ENCODE peak calls at places on chromosome 18, in four cellular contexts. Z is foreskin fibroblast, K is choroid plexus epithelial cell, Q is ovary. I is an unnamed sample.

GRCh38 chr18:70522183-70522582 is 233.3 kb downstream of the SOCS6 start:
- DNase-seq in Z (no peak), K (no peak), Q (no peak), I (no peak)

GRCh38 chr18:1498216-1498615 is 593.5 kb downstream of the ADCYAP1 start:
- DNase-seq in Q (no peak), K (no peak), Z (no peak), I (no peak)

GRCh38 chr18:58314284-58314683 is 270.3 kb downstream of the NEDD4L start:
- DNase-seq in Z (peak), K (peak), Q (peak), I (peak)

GRCh38 chr18:48295586-48296311 is 113.4 kb downstream of the ZBTB7C start:
- DNase-seq in Z (no peak), K (peak), Q (no peak), I (no peak)

GRCh38 chr18:49697757-49698595 is 115.4 kb downstream of the ACAA2 start:
- DNase-seq in K (no peak), Z (peak), Q (no peak), I (no peak)

GRCh38 chr18:22639026-22639463 is 221.3 kb upstream of the CTAGE1 start:
- DNase-seq in Z (peak), K (peak), Q (no peak), I (no peak)

GRCh38 chr18:29588446-29589100 is 1411.6 kb upstream of the CDH2 start:
- DNase-seq in K (no peak), Q (no peak), Z (no peak), I (no peak)

GRCh38 chr18:79200546-79201268 is 131.5 kb downstream of the ATP9B start:
- DNase-seq in Z (peak), K (peak), Q (peak), I (peak)

GRCh38 chr18:59823611-59824195 is 76.1 kb upstream of the PMAIP1 start:
- DNase-seq in K (peak), Q (peak), Z (peak), I (peak)

GRCh38 chr18:48037481-48038271 is 107.2 kb upstream of the SMAD2 start:
- DNase-seq in Z (no peak), Q (peak), K (peak), I (peak)

GRCh38 chr18:9988665-9989064 is 74.8 kb downstream of the VAPA start:
- DNase-seq in K (no peak), Z (no peak), Q (no peak), I (no peak)

GRCh38 chr18:62324917-62325805 is at the start of gene TNFRSF11A:
- DNase-seq in Z (no peak), K (no peak), Q (no peak), I (peak)

GRCh38 chr18:21897811-21898210 is 157.2 kb downstream of the MIB1 start:
- DNase-seq in Z (peak), K (peak), Q (peak), I (peak)

GRCh38 chr18:48997985-48998831 is 47.4 kb upstream of the SMAD7 start:
- DNase-seq in K (peak), Z (peak), Q (no peak), I (peak)

GRCh38 chr18:54257015-54257414 is 12.3 kb upstream of the POLI start:
- DNase-seq in K (peak), Z (no peak), Q (no peak), I (no peak)

GRCh38 chr18:24964213-24964612 is 387.8 kb downstream of the ZNF521 start:
- DNase-seq in K (no peak), Z (peak), Q (no peak), I (no peak)

GRCh38 chr18:54162431-54162830 is 62.0 kb downstream of the MBD2 start:
- DNase-seq in Z (peak), K (peak), Q (no peak), I (no peak)

GRCh38 chr18:30358545-30358944 is 684.0 kb downstream of the DSC3 start:
- DNase-seq in Z (no peak), K (peak), Q (no peak), I (no peak)

GRCh38 chr18:41870191-41870590 is 84.8 kb upstream of the PIK3C3 start:
- DNase-seq in Q (no peak), Z (no peak), K (no peak), I (no peak)

GRCh38 chr18:9328776-9329175 is 5.8 kb upstream of the TWSG1 start:
- DNase-seq in Z (peak), K (no peak), Q (no peak), I (no peak)

GRCh38 chr18:13395577-13395976 is 177.0 kb downstream of the LDLRAD4 start:
- DNase-seq in Z (no peak), Q (no peak), K (no peak), I (no peak)

GRCh38 chr18:48597110-48597509 is 58.3 kb downstream of the CTIF start:
- DNase-seq in K (no peak), Q (no peak), Z (no peak), I (no peak)

DNA sequence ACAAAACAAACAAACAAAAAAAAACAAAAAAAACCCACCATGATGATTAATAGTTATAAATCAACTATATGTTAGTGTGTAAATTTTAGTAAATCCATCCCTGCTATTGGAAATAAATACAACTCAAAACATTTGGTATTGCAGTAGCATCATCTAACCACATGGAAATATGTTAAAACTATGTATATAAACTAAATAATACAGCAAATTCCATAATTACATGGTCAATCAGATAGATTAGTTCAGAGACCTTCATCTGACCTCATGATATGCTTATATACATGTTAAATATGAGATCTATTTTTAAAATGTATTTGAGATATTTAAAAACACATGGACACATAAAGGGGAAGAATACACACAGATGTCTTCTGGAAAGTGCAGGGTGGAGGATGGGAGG is 384.2 kb downstream of the TMX3 start:
- DNase-seq in Q (no peak), Z (no peak), K (no peak), I (no peak)
- TF ChIP-seq CTCF in Q (no peak), Z (no peak), K (no peak), I (no peak)

GRCh38 chr18:7904529-7904928 is 337.4 kb downstream of the PTPRM start:
- DNase-seq in K (peak), Z (peak), Q (no peak), I (no peak)
- H3K4me3 ChIP-seq in K (no peak), Z (no peak), Q (no peak), I (no peak)

GRCh38 chr18:7568426-7568825 is 1.3 kb downstream of the PTPRM start:
- DNase-seq in Z (peak), Q (peak), K (peak), I (peak)

GRCh38 chr18:7566587-7567486 is at the start of gene PTPRM:
- DNase-seq in K (peak), Q (peak), Z (peak), I (peak)

GRCh38 chr18:7565677-7566076 is 1.4 kb upstream of the PTPRM start:
- DNase-seq in Q (no peak), Z (no peak), K (no peak), I (no peak)

GRCh38 chr18:7566244-7566586 is 901 bp upstream of the PTPRM start:
- DNase-seq in Z (no peak), Q (no peak), K (no peak), I (no peak)

DNA sequence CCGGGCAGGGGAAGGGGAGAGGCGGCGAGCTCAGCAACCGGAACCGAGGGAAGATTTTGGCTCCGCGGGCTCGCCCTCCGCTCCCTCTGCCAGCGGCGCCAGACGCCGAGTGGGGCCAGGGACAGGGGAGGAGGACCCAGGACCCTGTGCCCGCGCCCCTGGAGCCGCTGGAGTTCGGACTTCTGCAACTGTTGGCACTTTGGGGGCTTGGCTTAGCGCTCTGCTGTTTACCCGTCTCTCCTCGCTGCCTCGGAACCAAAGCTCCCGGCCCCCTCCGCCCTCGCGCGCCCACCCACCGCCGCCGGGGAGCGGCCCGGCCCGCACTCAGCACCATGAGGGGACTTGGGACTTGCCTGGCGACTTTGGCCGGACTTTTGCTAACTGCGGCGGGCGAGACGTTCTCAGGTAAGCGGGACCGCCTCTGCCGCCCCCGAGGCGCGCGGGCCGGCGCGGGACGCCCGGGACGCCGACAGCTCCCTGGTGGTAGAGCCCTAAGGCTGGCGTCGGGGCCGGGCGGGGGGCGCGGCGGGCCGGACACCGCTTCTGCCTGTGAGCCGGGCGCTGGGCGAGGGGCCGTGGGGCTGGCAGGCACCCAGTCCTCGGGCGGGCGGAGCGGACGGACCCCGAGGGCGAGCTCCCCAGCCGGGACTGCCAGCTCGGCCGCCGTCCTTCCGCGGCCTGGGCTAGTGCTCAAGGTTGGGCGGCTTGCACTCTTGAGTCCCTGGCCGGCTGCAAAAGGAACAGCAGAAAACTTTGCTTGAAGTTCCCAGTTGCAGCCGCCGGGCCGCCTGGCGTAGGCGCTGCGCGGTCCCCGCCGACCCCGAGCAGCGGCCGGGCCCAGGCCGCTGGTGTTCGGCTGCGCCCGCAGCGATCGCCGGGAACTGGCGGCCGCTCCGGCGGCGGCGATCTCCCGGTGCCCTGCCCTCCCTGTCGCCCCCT is 640 bp downstream of the PTPRM start:
- DNase-seq in Q (peak), K (peak), Z (peak), I (peak)
- TF ChIP-seq CTCF in Q (no peak), K (peak), Z (no peak), I (peak)

DNA sequence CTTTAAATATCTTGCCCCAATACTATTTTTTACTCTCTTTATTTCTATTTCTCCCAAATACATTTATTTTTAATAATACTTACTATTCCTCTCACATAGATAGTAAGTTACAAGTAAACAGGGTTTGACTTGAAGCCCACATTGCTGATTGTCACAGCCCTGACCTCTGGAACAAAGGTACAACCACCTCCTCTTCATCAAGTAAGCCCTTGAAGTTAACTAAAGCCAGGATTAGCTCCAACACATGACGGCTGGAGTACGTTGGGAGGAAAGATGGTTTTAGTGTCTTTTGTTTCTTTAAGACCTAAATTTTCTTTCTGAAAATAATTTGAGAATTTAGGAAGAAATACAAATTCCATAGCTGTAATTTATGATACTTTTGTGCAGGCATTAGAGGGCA is 951 bp downstream of the MYOM1 start:
- DNase-seq in Q (no peak), Z (no peak), K (no peak), I (peak)
- H3K4me3 ChIP-seq in Q (no peak), Z (no peak), K (no peak), I (no peak)

DNA sequence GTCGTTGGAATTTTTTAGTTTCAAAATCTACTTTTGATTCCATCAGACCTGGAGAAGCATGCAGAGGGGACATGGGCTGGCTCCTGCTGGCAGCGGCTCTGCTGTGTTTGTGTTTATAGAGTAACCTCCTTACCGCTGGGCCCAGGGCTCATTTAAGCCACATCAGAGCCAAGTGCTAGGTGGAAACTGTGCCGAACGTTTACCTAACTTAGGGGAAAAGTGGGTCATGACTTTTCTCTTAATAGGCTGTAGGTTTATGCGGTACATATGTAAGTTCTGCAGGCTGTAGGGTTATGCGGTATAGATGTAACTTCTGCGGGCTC is 17.7 kb downstream of the CNDP2 start:
- DNase-seq in Q (no peak), Z (no peak), K (no peak), I (no peak)
- TF ChIP-seq CTCF in Q (no peak), Z (no peak), K (no peak), I (no peak)

DNA sequence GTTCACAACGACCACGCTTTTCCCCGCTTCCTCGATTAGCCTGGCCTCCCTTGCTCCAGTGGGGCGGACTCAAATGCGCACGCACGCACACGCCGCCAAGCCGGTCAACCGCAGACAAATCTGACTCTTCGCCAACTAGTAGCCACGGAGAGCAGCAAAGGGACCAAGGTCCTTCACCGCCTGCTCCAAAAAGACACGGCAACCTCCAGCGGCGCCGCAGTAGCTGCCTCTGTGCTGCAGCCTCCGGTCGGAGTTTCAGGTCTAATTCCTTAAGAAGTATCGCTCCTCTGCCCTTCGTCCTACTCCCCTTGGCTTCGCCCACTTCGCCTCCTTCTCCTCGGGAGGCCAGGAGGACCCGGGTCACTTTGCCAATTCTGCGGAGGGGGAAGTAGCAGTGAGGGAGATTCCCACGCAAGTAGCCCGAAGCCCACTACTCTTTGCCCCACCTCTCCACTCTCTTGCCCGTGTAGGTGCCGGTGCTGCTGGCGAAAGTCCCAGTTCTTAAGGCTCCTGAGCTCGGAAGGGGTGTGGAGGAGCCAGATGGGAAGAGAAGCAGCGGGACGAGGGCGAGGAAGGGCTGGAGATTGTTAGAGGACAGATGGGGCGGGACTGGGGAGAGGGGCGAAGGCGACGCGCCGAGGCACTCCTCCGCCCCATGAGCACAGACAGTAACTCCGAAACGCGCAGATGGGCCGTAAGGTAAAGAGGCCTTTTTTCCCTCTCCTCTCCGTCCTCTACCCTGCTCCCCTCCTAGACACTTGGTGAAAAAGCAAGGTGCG is 615 bp downstream of the AKAIN1 start:
- DNase-seq in Z (no peak), K (no peak), Q (no peak), I (peak)
- H3K4me3 ChIP-seq in Z (no peak), K (no peak), Q (no peak), I (no peak)

GRCh38 chr18:63951302-63951705 is 2.2 kb downstream of the HMSD start:
- DNase-seq in K (peak), Z (no peak), Q (no peak), I (no peak)
- TF ChIP-seq CTCF in K (peak), Z (peak), Q (no peak), I (no peak)

DNA sequence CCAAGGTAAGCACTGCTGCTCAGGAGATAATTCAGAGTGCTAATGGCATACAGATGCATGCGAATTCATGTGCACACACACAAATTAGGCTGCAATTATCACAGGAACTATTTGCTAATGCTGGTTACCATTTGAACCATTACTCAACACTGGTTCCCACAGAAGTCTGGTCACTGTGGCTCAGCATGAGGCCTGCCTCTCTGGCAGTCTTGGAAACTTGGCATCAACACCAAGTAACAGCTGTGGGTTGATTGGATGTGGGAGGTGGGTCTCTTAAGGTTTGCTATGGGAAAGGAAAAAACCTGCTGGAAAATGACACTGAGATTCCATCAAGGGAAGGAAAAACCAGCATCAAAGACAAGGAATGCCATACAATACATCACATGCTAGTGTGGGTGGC is 105.0 kb downstream of the CELF4 start:
- DNase-seq in K (no peak), Z (no peak), Q (no peak), I (peak)
- H3K4me3 ChIP-seq in K (no peak), Z (no peak), Q (no peak), I (no peak)

DNA sequence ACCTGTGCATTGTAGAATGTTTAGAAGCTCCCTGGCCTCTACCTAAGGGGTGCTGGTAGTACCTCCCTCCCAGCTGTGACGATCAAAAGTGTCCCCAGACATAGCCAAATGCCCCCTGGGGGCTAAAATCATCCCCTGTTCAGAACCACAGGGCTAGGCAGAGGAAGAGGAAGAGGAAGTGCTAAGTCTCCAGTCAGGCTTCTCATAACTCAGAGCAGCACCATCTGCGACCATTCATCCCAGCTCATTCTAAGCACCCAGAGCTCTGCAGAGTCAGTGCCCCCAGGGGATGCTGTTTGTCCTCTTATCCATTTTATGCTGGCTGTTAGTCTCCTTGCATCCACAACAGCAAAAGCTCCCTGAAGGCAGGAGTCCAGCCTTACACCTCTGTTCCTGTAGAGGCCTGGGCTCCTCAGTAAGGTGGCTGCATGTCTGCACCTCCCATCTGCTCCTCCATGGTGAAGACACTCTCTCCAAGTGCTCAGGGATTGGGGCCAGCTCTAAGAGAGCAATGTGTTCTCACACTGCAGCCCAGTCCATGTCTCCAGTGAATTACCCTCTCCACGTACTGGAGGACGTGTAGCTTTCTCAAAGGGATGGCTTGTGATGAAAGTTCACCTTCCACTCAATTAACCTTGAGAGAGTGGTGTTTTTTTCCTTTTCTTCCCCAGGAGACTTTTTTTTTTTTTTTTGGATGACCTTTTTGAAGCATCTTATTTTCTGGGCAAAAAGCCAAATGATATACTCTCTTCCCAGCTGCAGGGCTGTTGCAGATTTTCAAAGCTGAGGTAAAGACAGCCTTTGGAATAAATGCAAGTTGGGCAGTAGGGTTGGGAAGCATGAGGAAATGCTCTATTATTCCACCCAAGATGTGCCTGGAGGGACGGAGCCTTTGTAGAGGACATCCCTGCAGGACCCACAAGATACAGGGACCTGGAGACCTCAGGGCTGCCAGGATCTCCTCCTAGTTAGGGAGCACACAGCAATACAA is 158.9 kb upstream of the SLC14A2 start:
- DNase-seq in Q (no peak), Z (no peak), K (peak), I (no peak)
- TF ChIP-seq CTCF in Q (no peak), Z (no peak), K (no peak), I (no peak)

I was measured in body of pancreas.